ENCODE peak calls at places on chromosomes 7 and 10, in four cellular contexts. B is mesendoderm, U is fibroblast of lung, J is neuronal stem cell. P is an unnamed sample.

GRCh38 chr7:38660427-38661099 is 29.4 kb upstream of the AMPH start:
- DNase-seq in B (peak), J (peak), U (peak), P (no peak)

GRCh38 chr10:98045785-98046389 is 15.5 kb upstream of the CRTAC1 start:
- DNase-seq in B (peak), J (peak), U (peak), P (no peak)

GRCh38 chr7:90384433-90384832 is 18.8 kb upstream of the CLDN12 start:
- DNase-seq in U (no peak), B (no peak), J (no peak), P (no peak)

GRCh38 chr7:45644237-45644636 is 70.1 kb downstream of the ADCY1 start:
- DNase-seq in U (no peak), B (no peak), J (no peak), P (no peak)

GRCh38 chr7:37901890-37902524 is 14.6 kb downstream of the SFRP4 start:
- DNase-seq in U (peak), B (peak), J (no peak), P (no peak)

GRCh38 chr7:7159063-7159645 is 23.2 kb upstream of the C1GALT1 start:
- DNase-seq in J (no peak), U (no peak), B (no peak), P (no peak)

GRCh38 chr10:3255616-3256015 is 83.0 kb upstream of the PITRM1 start:
- DNase-seq in J (no peak), B (no peak), U (no peak), P (no peak)

GRCh38 chr10:129642427-129642826 is 175.4 kb downstream of the MGMT start:
- DNase-seq in U (no peak), B (peak), J (no peak), P (no peak)

GRCh38 chr10:43203491-43204393 is 63.1 kb downstream of the RASGEF1A start:
- DNase-seq in J (no peak), B (peak), U (no peak), P (no peak)

GRCh38 chr7:103009466-103010219 is 65.0 kb downstream of the FBXL13 start:
- DNase-seq in J (no peak), B (no peak), U (no peak), P (no peak)

GRCh38 chr7:148927141-148927540 is 43.0 kb upstream of the EZH2 start:
- DNase-seq in U (no peak), J (no peak), B (no peak), P (no peak)

GRCh38 chr10:89645742-89646172 is 715 bp upstream of the PANK1 start:
- DNase-seq in J (no peak), U (no peak), B (no peak), P (no peak)

GRCh38 chr7:33107136-33108066 is 1.8 kb downstream of the RP9 start:
- DNase-seq in U (peak), J (peak), B (peak), P (no peak)

GRCh38 chr7:40298421-40298820 is 163.6 kb downstream of the SUGCT start:
- DNase-seq in J (no peak), U (peak), B (no peak), P (peak)

GRCh38 chr10:3886191-3886590 is 101.2 kb upstream of the KLF6 start:
- DNase-seq in U (peak), J (no peak), B (peak), P (no peak)

GRCh38 chr10:44032216-44032615 is 352.7 kb downstream of the CXCL12 start:
- DNase-seq in J (no peak), B (no peak), U (peak), P (no peak)

GRCh38 chr7:27312820-27313219 is 70.2 kb downstream of the EVX1 start:
- DNase-seq in J (no peak), B (no peak), U (no peak), P (no peak)

GRCh38 chr7:129134356-129134972 is 10.0 kb upstream of the TSPAN33 start:
- DNase-seq in B (no peak), U (no peak), J (no peak), P (no peak)

GRCh38 chr7:155066417-155066950 is 3.6 kb upstream of the HTR5A start:
- DNase-seq in U (peak), J (no peak), B (peak), P (no peak)

GRCh38 chr10:79441433-79441832 is 4.0 kb downstream of the ZCCHC24 start:
- DNase-seq in B (no peak), U (no peak), J (no peak), P (no peak)

GRCh38 chr7:25098096-25099046 is 26.7 kb downstream of the CYCS start:
- DNase-seq in B (peak), J (peak), U (peak), P (no peak)

GRCh38 chr7:2571409-2571808 is 12.6 kb downstream of the IQCE start:
- DNase-seq in B (peak), J (no peak), U (no peak), P (no peak)

GRCh38 chr7:43124388-43124787 is 11.9 kb downstream of the HECW1 start:
- DNase-seq in B (no peak), U (no peak), J (no peak), P (no peak)

GRCh38 chr10:49748006-49748405 is 14.1 kb downstream of the OGDHL start:
- DNase-seq in B (no peak), U (no peak), J (no peak), P (no peak)

GRCh38 chr7:73865738-73866445 is 4.9 kb downstream of the TMEM270 start:
- DNase-seq in B (peak), U (peak), J (no peak), P (no peak)

GRCh38 chr10:35005868-35006267 is 84.3 kb downstream of the CUL2 start:
- DNase-seq in U (peak), J (no peak), B (peak), P (peak)

GRCh38 chr10:50936335-50936734 is 50.9 kb upstream of the A1CF start:
- DNase-seq in U (no peak), B (no peak), J (no peak), P (no peak)

GRCh38 chr7:90469554-90469953 is at the start of gene PTTG1IP2:
- DNase-seq in U (no peak), B (no peak), J (no peak), P (no peak)

GRCh38 chr10:121165276-121165675 is 314.1 kb downstream of the WDR11 start:
- DNase-seq in B (peak), J (no peak), U (no peak), P (peak)
- H3K9ac ChIP-seq in B (no peak), J (no peak), U (no peak), P (no peak)

DNA sequence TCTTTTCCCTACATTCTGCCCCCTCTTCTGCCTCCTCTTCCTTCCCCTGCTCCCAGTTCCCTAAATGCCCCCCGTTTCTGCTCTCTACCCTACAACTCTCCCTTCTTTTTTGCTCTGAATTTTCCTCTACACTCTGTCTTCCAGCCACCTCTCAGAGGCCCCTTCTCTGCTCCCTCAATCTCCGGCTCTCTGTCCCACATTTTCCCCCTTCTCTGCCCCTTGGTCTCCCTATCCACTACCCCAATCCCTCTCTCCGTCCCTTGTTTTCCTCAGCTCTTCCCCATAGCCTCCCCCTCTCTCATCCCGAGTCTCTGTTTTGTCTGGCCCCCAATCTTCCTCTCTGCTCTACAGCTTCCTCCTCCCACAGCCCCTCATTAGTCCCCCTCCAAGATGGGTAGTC is 3.3 kb downstream of the ALOX5 start:
- DNase-seq in J (no peak), U (no peak), B (no peak), P (no peak)
- H3K9ac ChIP-seq in J (no peak), U (no peak), B (no peak), P (no peak)

DNA sequence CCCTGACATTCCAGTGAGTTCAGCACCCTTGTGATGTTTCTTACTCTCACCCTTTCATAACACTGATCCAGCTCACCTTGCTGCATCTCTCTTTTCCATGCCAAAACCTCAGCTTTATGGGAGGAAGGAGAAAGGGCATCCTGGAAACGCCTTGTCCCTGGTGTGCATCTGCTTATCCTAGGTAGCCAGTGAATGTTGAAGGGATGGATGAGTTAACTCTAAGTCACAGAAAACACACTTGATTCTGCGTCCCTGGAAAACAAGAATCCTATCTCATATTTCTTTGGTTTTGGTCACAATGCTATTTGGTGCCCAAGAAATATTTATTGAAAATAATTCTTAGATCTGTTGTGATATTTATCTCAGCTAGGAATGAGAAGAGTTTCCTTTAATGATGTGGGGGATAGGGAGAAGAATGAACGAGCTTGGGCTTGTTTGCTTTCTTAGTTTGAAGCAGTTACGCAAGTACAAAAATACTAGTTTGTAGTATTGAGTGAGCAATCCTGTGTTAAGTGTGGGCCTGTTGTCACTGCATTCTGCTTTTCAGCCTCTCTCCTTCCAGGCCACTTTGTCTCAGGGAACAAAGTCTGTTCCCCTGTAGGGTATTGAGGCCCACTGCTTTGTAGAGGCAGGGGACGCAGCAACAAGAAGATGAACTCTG is 126.5 kb downstream of the ARID5B start:
- DNase-seq in U (peak), B (no peak), J (no peak), P (no peak)
- H3K9ac ChIP-seq in U (no peak), B (no peak), J (no peak), P (peak)

GRCh38 chr7:29883462-29884398 is 77.4 kb downstream of the WIPF3 start:
- DNase-seq in U (no peak), J (no peak), B (peak), P (no peak)

GRCh38 chr7:29885626-29886025 is 79.3 kb downstream of the WIPF3 start:
- DNase-seq in J (no peak), B (no peak), U (no peak), P (no peak)

GRCh38 chr7:29886827-29887226 is 80.5 kb downstream of the WIPF3 start:
- DNase-seq in J (no peak), U (no peak), B (no peak), P (no peak)

GRCh38 chr7:29882481-29882880 is 76.2 kb downstream of the WIPF3 start:
- DNase-seq in J (no peak), U (no peak), B (no peak), P (no peak)

DNA sequence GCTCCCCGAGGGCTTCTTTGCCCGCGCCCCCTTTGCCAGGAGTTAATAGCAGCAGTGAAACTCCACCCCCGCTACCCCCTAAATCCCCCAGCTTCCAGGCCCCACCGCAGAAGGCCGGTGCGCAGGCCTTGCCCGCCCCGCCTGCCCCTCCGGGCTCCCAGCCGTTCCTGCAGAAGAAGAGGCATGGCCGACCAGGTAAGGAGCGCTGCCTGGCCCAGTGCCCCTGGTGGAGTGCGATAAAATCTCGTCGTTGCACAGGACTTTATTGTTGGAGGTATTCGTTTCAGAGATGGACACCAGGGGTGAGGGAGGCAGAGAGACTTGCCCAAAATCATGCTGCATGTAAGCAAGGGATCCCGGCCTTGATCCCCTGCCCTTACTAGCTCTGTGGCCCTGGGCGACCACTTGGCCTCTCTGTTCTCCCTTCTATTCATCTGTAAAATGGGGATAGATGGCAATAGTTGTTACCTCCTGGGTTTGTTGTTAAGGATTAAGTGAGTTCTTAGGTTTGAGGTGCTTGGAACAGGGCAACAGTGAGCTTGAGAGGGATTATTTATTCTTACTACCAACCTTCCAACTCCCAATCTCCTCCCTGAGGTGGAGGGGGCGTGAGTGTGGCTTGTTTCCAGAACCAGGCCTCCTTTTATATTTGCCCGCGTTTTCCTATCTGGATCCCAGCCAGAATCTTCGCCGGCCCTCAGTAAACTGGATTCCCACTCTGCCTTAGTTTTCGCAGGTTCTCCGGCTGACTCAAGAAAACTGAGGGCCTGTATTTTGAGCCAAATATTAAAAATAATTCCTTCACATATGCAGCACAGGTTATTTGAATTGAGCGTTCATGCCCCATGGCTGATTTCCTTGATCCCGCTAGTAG is 78.3 kb downstream of the WIPF3 start:
- DNase-seq in J (peak), B (peak), U (no peak), P (no peak)
- H3K9ac ChIP-seq in J (peak), B (peak), U (no peak), P (no peak)

GRCh38 chr7:137316643-137317042 is 26.9 kb downstream of the PTN start:
- DNase-seq in B (no peak), J (no peak), U (no peak), P (no peak)
- H3K9ac ChIP-seq in B (no peak), J (no peak), U (no peak), P (no peak)

DNA sequence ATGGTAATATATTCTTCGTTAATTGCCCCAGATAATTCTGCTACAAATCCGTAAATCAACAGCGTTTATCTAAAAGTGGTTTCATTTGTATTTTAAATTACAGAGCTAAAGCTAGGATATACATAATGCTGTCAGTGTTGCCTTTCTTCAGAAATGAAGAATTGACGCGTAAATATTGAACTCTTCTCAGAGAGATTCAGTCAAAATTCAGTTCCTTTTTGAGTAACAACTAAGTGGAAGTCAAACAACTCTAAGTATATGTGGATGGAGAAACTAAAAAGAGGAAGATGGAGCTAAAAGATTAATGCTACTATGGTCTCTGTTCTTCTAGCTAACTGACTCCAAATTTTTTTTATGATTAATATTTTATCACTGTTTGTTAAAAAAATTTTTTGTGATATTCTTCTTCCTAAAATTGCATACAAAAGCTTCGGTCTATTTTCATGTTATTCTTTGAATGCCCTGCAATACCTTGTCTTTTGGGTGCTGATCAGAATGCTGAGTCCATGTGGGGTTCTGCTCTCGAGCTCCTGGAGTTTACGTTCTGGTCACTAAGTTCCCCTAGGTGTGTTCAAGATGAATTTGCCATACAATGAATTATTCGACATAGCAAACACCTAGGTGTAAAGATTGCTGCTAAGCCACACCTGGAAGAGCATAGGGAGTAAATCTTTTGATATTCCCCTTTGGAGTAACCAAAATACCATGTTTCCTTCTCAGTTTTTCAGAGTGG is 20.7 kb downstream of the MDFIC start:
- DNase-seq in U (no peak), J (no peak), B (no peak), P (no peak)
- H3K9ac ChIP-seq in U (no peak), J (no peak), B (no peak), P (no peak)